ENCODE peak calls at places on chromosomes 13 and 19, in seven cellular contexts. One of them, this sample, is unnamed.

GRCh38 chr13:100547805-100548204 is 40.8 kb downstream of the GGACT start:
- DNase-seq in astrocyte: no peak
- DNase-seq in neuronal stem cell: no peak
- DNase-seq in hepatocyte: peak; percentile 36
- DNase-seq in PC-3: no peak
- DNase-seq in fibroblast of lung: peak; percentile 20
- DNase-seq in HCT116: no peak
- DNase-seq in this sample: no peak

GRCh38 chr13:93752506-93752905 is 525.9 kb downstream of the GPC6 start:
- DNase-seq in astrocyte: no peak
- DNase-seq in hepatocyte: no peak
- DNase-seq in PC-3: no peak
- DNase-seq in fibroblast of lung: no peak
- DNase-seq in neuronal stem cell: no peak
- DNase-seq in HCT116: no peak
- DNase-seq in this sample: no peak

GRCh38 chr19:6457958-6458694 is 1.5 kb downstream of the SLC25A23 start:
- DNase-seq in hepatocyte: no peak
- DNase-seq in fibroblast of lung: no peak
- DNase-seq in astrocyte: no peak
- DNase-seq in HCT116: no peak
- DNase-seq in PC-3: no peak
- DNase-seq in neuronal stem cell: no peak
- DNase-seq in this sample: no peak

GRCh38 chr13:28576037-28576436 is 81.1 kb upstream of the FLT1 start:
- DNase-seq in HCT116: no peak
- DNase-seq in PC-3: no peak
- DNase-seq in hepatocyte: no peak
- DNase-seq in astrocyte: no peak
- DNase-seq in neuronal stem cell: no peak
- DNase-seq in fibroblast of lung: no peak
- DNase-seq in this sample: no peak

GRCh38 chr19:45766293-45766918 is 2.6 kb downstream of the SIX5 start:
- DNase-seq in fibroblast of lung: no peak
- DNase-seq in HCT116: no peak
- DNase-seq in PC-3: no peak
- DNase-seq in astrocyte: no peak
- DNase-seq in hepatocyte: no peak
- DNase-seq in neuronal stem cell: no peak
- DNase-seq in this sample: no peak

GRCh38 chr13:80341771-80342271 is 895 bp upstream of the SPRY2 start:
- DNase-seq in HCT116: no peak
- DNase-seq in fibroblast of lung: peak; percentile 62
- DNase-seq in neuronal stem cell: peak; percentile 74
- DNase-seq in hepatocyte: peak; percentile 68
- DNase-seq in astrocyte: peak; percentile 52
- DNase-seq in PC-3: peak; percentile 41
- DNase-seq in this sample: peak; percentile 21

GRCh38 chr19:28596561-28597071 is 616.3 kb downstream of the UQCRFS1 start:
- DNase-seq in astrocyte: no peak
- DNase-seq in HCT116: no peak
- DNase-seq in neuronal stem cell: no peak
- DNase-seq in PC-3: no peak
- DNase-seq in fibroblast of lung: no peak
- DNase-seq in hepatocyte: no peak
- DNase-seq in this sample: no peak

GRCh38 chr13:94822356-94822755 is 110.0 kb upstream of the SOX21 start:
- DNase-seq in hepatocyte: peak; percentile 10
- DNase-seq in fibroblast of lung: no peak
- DNase-seq in neuronal stem cell: no peak
- DNase-seq in astrocyte: no peak
- DNase-seq in HCT116: no peak
- DNase-seq in PC-3: no peak
- DNase-seq in this sample: no peak

GRCh38 chr13:20798027-20798426 is 24.3 kb upstream of the EEF1AKMT1 start:
- DNase-seq in fibroblast of lung: no peak
- DNase-seq in HCT116: no peak
- DNase-seq in neuronal stem cell: no peak
- DNase-seq in hepatocyte: no peak
- DNase-seq in astrocyte: no peak
- DNase-seq in PC-3: no peak
- DNase-seq in this sample: no peak

GRCh38 chr19:16447015-16447384 is 24.8 kb downstream of the EPS15L1 start:
- DNase-seq in fibroblast of lung: peak; percentile 92
- DNase-seq in HCT116: no peak
- DNase-seq in PC-3: no peak
- DNase-seq in hepatocyte: peak; percentile 91
- DNase-seq in neuronal stem cell: no peak
- DNase-seq in astrocyte: peak; percentile 83
- DNase-seq in this sample: no peak

GRCh38 chr13:25525884-25526283 is 154.1 kb downstream of the ATP8A2 start:
- DNase-seq in astrocyte: no peak
- DNase-seq in HCT116: no peak
- DNase-seq in hepatocyte: no peak
- DNase-seq in fibroblast of lung: no peak
- DNase-seq in PC-3: no peak
- DNase-seq in neuronal stem cell: no peak
- DNase-seq in this sample: no peak

GRCh38 chr19:778910-779653 is 18.2 kb upstream of the PTBP1 start:
- DNase-seq in fibroblast of lung: peak; percentile 97
- DNase-seq in neuronal stem cell: no peak
- DNase-seq in HCT116: no peak
- DNase-seq in hepatocyte: peak; percentile 85
- DNase-seq in PC-3: peak; percentile 73
- DNase-seq in astrocyte: peak; percentile 85
- DNase-seq in this sample: no peak

GRCh38 chr13:33870046-33870668 is 52.2 kb downstream of the RFC3 start:
- DNase-seq in neuronal stem cell: no peak
- DNase-seq in fibroblast of lung: no peak
- DNase-seq in astrocyte: no peak
- DNase-seq in HCT116: no peak
- DNase-seq in hepatocyte: no peak
- DNase-seq in PC-3: no peak
- DNase-seq in this sample: no peak

GRCh38 chr13:59038824-59039223 is 1124.9 kb downstream of the DIAPH3 start:
- DNase-seq in astrocyte: peak; percentile 65
- DNase-seq in neuronal stem cell: no peak
- DNase-seq in HCT116: no peak
- DNase-seq in hepatocyte: peak; percentile 28
- DNase-seq in fibroblast of lung: peak; percentile 50
- DNase-seq in PC-3: peak; percentile 58
- DNase-seq in this sample: no peak

GRCh38 chr19:47190167-47190727 is 40.8 kb downstream of the BBC3 start:
- DNase-seq in fibroblast of lung: peak; percentile 85
- DNase-seq in PC-3: peak; percentile 49
- DNase-seq in neuronal stem cell: no peak
- DNase-seq in HCT116: peak; percentile 93
- DNase-seq in hepatocyte: peak; percentile 61
- DNase-seq in astrocyte: peak; percentile 84
- DNase-seq in this sample: no peak

GRCh38 chr13:77042566-77043177 is 15.7 kb upstream of the FBXL3 start:
- DNase-seq in fibroblast of lung: peak; percentile 11
- DNase-seq in neuronal stem cell: no peak
- DNase-seq in hepatocyte: peak; percentile 16
- DNase-seq in PC-3: no peak
- DNase-seq in HCT116: no peak
- DNase-seq in astrocyte: no peak
- DNase-seq in this sample: no peak

GRCh38 chr19:41872775-41873647 is 4.1 kb upstream of the CD79A start:
- DNase-seq in hepatocyte: peak; percentile 88
- DNase-seq in neuronal stem cell: no peak
- DNase-seq in PC-3: peak; percentile 75
- DNase-seq in HCT116: peak; percentile 63
- DNase-seq in fibroblast of lung: peak; percentile 58
- DNase-seq in astrocyte: peak; percentile 43
- DNase-seq in this sample: peak; percentile 72

GRCh38 chr13:43293008-43293407 is 269.6 kb downstream of the DNAJC15 start:
- DNase-seq in HCT116: no peak
- DNase-seq in hepatocyte: no peak
- DNase-seq in fibroblast of lung: no peak
- DNase-seq in PC-3: peak; percentile 49
- DNase-seq in neuronal stem cell: no peak
- DNase-seq in astrocyte: no peak
- DNase-seq in this sample: no peak

GRCh38 chr13:40764587-40765403 is 6.2 kb downstream of the MRPS31 start:
- DNase-seq in HCT116: no peak
- DNase-seq in neuronal stem cell: no peak
- DNase-seq in PC-3: no peak
- DNase-seq in fibroblast of lung: no peak
- DNase-seq in hepatocyte: no peak
- DNase-seq in astrocyte: peak; percentile 94
- DNase-seq in this sample: peak; percentile 27

GRCh38 chr19:35268546-35269424 is at the start of gene USF2:
- DNase-seq in neuronal stem cell: peak; percentile 48
- DNase-seq in hepatocyte: peak; percentile 89
- DNase-seq in PC-3: peak; percentile 58
- DNase-seq in astrocyte: peak; percentile 34
- DNase-seq in fibroblast of lung: peak; percentile 75
- DNase-seq in HCT116: peak; percentile 26
- DNase-seq in this sample: peak; percentile 75

GRCh38 chr19:17331254-17331558 is 3.4 kb downstream of the ANO8 start:
- DNase-seq in astrocyte: no peak
- DNase-seq in neuronal stem cell: no peak
- DNase-seq in hepatocyte: no peak
- DNase-seq in fibroblast of lung: no peak
- DNase-seq in PC-3: no peak
- DNase-seq in HCT116: no peak
- DNase-seq in this sample: no peak

GRCh38 chr13:75881109-75881775 is 245.1 kb downstream of the LMO7 start:
- DNase-seq in fibroblast of lung: peak; percentile 91
- DNase-seq in HCT116: no peak
- DNase-seq in astrocyte: no peak
- DNase-seq in hepatocyte: no peak
- DNase-seq in neuronal stem cell: no peak
- DNase-seq in PC-3: no peak
- DNase-seq in this sample: no peak

GRCh38 chr13:75875450-75875849 is 239.3 kb downstream of the LMO7 start:
- DNase-seq in fibroblast of lung: no peak
- DNase-seq in astrocyte: no peak
- DNase-seq in neuronal stem cell: no peak
- DNase-seq in PC-3: no peak
- DNase-seq in hepatocyte: no peak
- DNase-seq in HCT116: no peak
- DNase-seq in this sample: no peak

GRCh38 chr13:75876371-75877050 is 240.4 kb downstream of the LMO7 start:
- DNase-seq in PC-3: peak; percentile 72
- DNase-seq in fibroblast of lung: peak; percentile 82
- DNase-seq in hepatocyte: peak; percentile 74
- DNase-seq in HCT116: peak; percentile 60
- DNase-seq in neuronal stem cell: peak; percentile 47
- DNase-seq in astrocyte: peak; percentile 35
- DNase-seq in this sample: peak; percentile 51

GRCh38 chr13:75877092-75877491 is 241.0 kb downstream of the LMO7 start:
- DNase-seq in astrocyte: no peak
- DNase-seq in HCT116: no peak
- DNase-seq in PC-3: no peak
- DNase-seq in neuronal stem cell: peak; percentile 8
- DNase-seq in hepatocyte: no peak
- DNase-seq in fibroblast of lung: no peak
- DNase-seq in this sample: no peak

GRCh38 chr13:75879656-75880055 is 243.5 kb downstream of the LMO7 start:
- DNase-seq in astrocyte: no peak
- DNase-seq in hepatocyte: no peak
- DNase-seq in neuronal stem cell: no peak
- DNase-seq in HCT116: no peak
- DNase-seq in fibroblast of lung: no peak
- DNase-seq in PC-3: no peak
- DNase-seq in this sample: no peak
- H2AFZ ChIP-seq in astrocyte: no peak overlapping the region
- H2AFZ ChIP-seq in hepatocyte: no peak overlapping the region
- H2AFZ ChIP-seq in neuronal stem cell: no peak overlapping the region
- H2AFZ ChIP-seq in HCT116: no peak overlapping the region
- H2AFZ ChIP-seq in fibroblast of lung: no peak overlapping the region
- H2AFZ ChIP-seq in PC-3: no peak overlapping the region
- H2AFZ ChIP-seq in this sample: no peak overlapping the region

GRCh38 chr19:4368128-4368820 is 24.9 kb downstream of the MPND start:
- DNase-seq in neuronal stem cell: no peak
- DNase-seq in HCT116: no peak
- DNase-seq in PC-3: no peak
- DNase-seq in astrocyte: no peak
- DNase-seq in fibroblast of lung: no peak
- DNase-seq in hepatocyte: no peak
- DNase-seq in this sample: no peak
- H3K4me1 ChIP-seq in neuronal stem cell: peaks cover 15% of the 10 kb centered on the region
- H3K4me1 ChIP-seq in HCT116: peaks cover 26% of the 10 kb centered on the region
- H3K4me1 ChIP-seq in PC-3: peaks cover 1% of the 10 kb centered on the region
- H3K4me1 ChIP-seq in astrocyte: peaks cover 23% of the 10 kb centered on the region
- H3K4me1 ChIP-seq in fibroblast of lung: peaks cover 22% of the 10 kb centered on the region
- H3K4me1 ChIP-seq in hepatocyte: peaks cover 23% of the 10 kb centered on the region
- H3K4me1 ChIP-seq in this sample: no peaks in the 10 kb centered on the region

GRCh38 chr19:1836458-1837221 is 11.6 kb downstream of the REXO1 start:
- DNase-seq in HCT116: no peak
- DNase-seq in PC-3: no peak
- DNase-seq in astrocyte: no peak
- DNase-seq in fibroblast of lung: no peak
- DNase-seq in neuronal stem cell: no peak
- DNase-seq in hepatocyte: no peak
- DNase-seq in this sample: no peak

GRCh38 chr19:1837222-1837565 is 11.1 kb downstream of the REXO1 start:
- DNase-seq in hepatocyte: no peak
- DNase-seq in fibroblast of lung: no peak
- DNase-seq in neuronal stem cell: no peak
- DNase-seq in HCT116: no peak
- DNase-seq in PC-3: no peak
- DNase-seq in astrocyte: no peak
- DNase-seq in this sample: no peak

GRCh38 chr19:1839658-1840540 is 8.4 kb downstream of the REXO1 start:
- DNase-seq in hepatocyte: no peak
- DNase-seq in PC-3: no peak
- DNase-seq in HCT116: no peak
- DNase-seq in neuronal stem cell: no peak
- DNase-seq in astrocyte: no peak
- DNase-seq in fibroblast of lung: no peak
- DNase-seq in this sample: no peak

GRCh38 chr19:1840541-1841115 is 7.7 kb downstream of the REXO1 start:
- DNase-seq in neuronal stem cell: no peak
- DNase-seq in HCT116: no peak
- DNase-seq in fibroblast of lung: no peak
- DNase-seq in hepatocyte: no peak
- DNase-seq in astrocyte: no peak
- DNase-seq in PC-3: no peak
- DNase-seq in this sample: no peak

GRCh38 chr19:1837625-1838105 is 10.6 kb downstream of the REXO1 start:
- DNase-seq in HCT116: no peak
- DNase-seq in astrocyte: no peak
- DNase-seq in fibroblast of lung: no peak
- DNase-seq in PC-3: peak; percentile 38
- DNase-seq in hepatocyte: peak; percentile 56
- DNase-seq in neuronal stem cell: no peak
- DNase-seq in this sample: peak; percentile 57
- H2AFZ ChIP-seq in HCT116: no peak overlapping the region
- H2AFZ ChIP-seq in astrocyte: no peak overlapping the region
- H2AFZ ChIP-seq in fibroblast of lung: no peak overlapping the region
- H2AFZ ChIP-seq in PC-3: no peak overlapping the region
- H2AFZ ChIP-seq in hepatocyte: no peak overlapping the region
- H2AFZ ChIP-seq in neuronal stem cell: no peak overlapping the region
- H2AFZ ChIP-seq in this sample: no peak overlapping the region

GRCh38 chr13:48492123-48493075 is 40.5 kb downstream of the RCBTB2 start:
- DNase-seq in PC-3: no peak
- DNase-seq in neuronal stem cell: no peak
- DNase-seq in fibroblast of lung: peak; percentile 52
- DNase-seq in HCT116: no peak
- DNase-seq in hepatocyte: peak; percentile 27
- DNase-seq in astrocyte: no peak
- DNase-seq in this sample: peak; percentile 94
- H3K4me1 ChIP-seq in PC-3: peaks cover 55% of the 10 kb centered on the region
- H3K4me1 ChIP-seq in neuronal stem cell: peaks cover 2% of the 10 kb centered on the region
- H3K4me1 ChIP-seq in fibroblast of lung: no peaks in the 10 kb centered on the region
- H3K4me1 ChIP-seq in HCT116: no peaks in the 10 kb centered on the region
- H3K4me1 ChIP-seq in hepatocyte: no peaks in the 10 kb centered on the region
- H3K4me1 ChIP-seq in astrocyte: no peaks in the 10 kb centered on the region
- H3K4me1 ChIP-seq in this sample: peaks cover 96% of the 10 kb centered on the region

GRCh38 chr13:68714292-68714691 is 1393.3 kb upstream of the ATXN8OS start:
- DNase-seq in hepatocyte: no peak
- DNase-seq in neuronal stem cell: peak; percentile 65
- DNase-seq in fibroblast of lung: no peak
- DNase-seq in PC-3: no peak
- DNase-seq in astrocyte: peak; percentile 8
- DNase-seq in HCT116: no peak
- DNase-seq in this sample: no peak
- H2AFZ ChIP-seq in hepatocyte: no peak overlapping the region
- H2AFZ ChIP-seq in neuronal stem cell: peak overlapping the region; percentile 46
- H2AFZ ChIP-seq in fibroblast of lung: no peak overlapping the region
- H2AFZ ChIP-seq in PC-3: no peak overlapping the region
- H2AFZ ChIP-seq in astrocyte: no peak overlapping the region
- H2AFZ ChIP-seq in HCT116: no peak overlapping the region
- H2AFZ ChIP-seq in this sample: no peak overlapping the region